ENCODE peak calls at places on chromosomes 6 and 20, in five cellular contexts. B is fibroblast of the conjunctiva; A is GM10248; Q is HT1080; H is stimulated activated CD8-positive, alpha-beta memory T cell treated with anti-CD3 and anti-CD28 coated beads, Interleukin-15, amount 100 ng/mL, for 1 hour. I is an unnamed sample.

GRCh38 chr6:46312657-46313056 is 141.9 kb upstream of the ENPP5 start:
- DNase-seq in B (no peak), A (no peak), Q (no peak), H (no peak), I (no peak)

GRCh38 chr6:169397684-169398083 is 144.0 kb upstream of the THBS2 start:
- DNase-seq in B (no peak), A (no peak), Q (no peak), H (no peak), I (no peak)

GRCh38 chr6:75863001-75863400 is 114.0 kb downstream of the MYO6 start:
- DNase-seq in B (no peak), A (no peak), Q (no peak), H (no peak), I (no peak)

GRCh38 chr20:19816386-19816785 is 58.3 kb downstream of the RIN2 start:
- DNase-seq in B (no peak), A (no peak), Q (peak), H (no peak), I (no peak)

GRCh38 chr6:41767112-41767946 is 12.4 kb downstream of the FRS3 start:
- DNase-seq in B (peak), A (no peak), Q (no peak), H (no peak), I (peak)

GRCh38 chr6:41719796-41720620 is 15.4 kb downstream of the TFEB start:
- DNase-seq in B (no peak), A (peak), Q (no peak), H (no peak), I (no peak)

GRCh38 chr20:45968081-45968671 is 3.8 kb downstream of the ZNF335 start:
- DNase-seq in B (no peak), A (no peak), Q (no peak), H (no peak), I (no peak)

GRCh38 chr6:36803908-36804307 is 35.3 kb downstream of the CPNE5 start:
- DNase-seq in B (no peak), A (no peak), Q (no peak), H (no peak), I (no peak)

GRCh38 chr20:37231970-37232620 is 29.5 kb downstream of the GHRH start:
- DNase-seq in B (no peak), A (no peak), Q (no peak), H (no peak), I (no peak)

I was measured in HL-60.